ENCODE peak calls at places on chromosome 2, in nine cellular contexts. V is mucosa of gallbladder, R is A549, M is iPS-NIHi11, B is HepG2, H is AG20443, L is DMS79, A is T-cell, Y is IMR-90. N is an unnamed sample.

GRCh38 chr2:126637393-126637792 is 18.6 kb upstream of the GYPC start:
- DNase-seq in L (no peak), B (no peak), V (no peak), R (no peak), M (no peak), A (no peak), Y (no peak), H (no peak), N (no peak)

GRCh38 chr2:45027051-45027450 is 17.8 kb upstream of the SIX2 start:
- DNase-seq in B (no peak), Y (no peak), R (no peak), H (no peak), A (no peak), L (no peak), V (no peak), M (no peak), N (no peak)

GRCh38 chr2:201833796-201834195 is 27.5 kb downstream of the CDK15 start:
- DNase-seq in V (no peak), M (no peak), Y (no peak), H (no peak), B (no peak), A (no peak), R (no peak), L (no peak), N (no peak)

GRCh38 chr2:216446343-216446742 is 34.1 kb downstream of the SMARCAL1 start:
- DNase-seq in Y (no peak), V (no peak), B (no peak), H (no peak), L (no peak), R (no peak), M (no peak), A (no peak), N (no peak)

GRCh38 chr2:42876280-42876840 is 84.0 kb upstream of the HAAO start:
- DNase-seq in R (no peak), Y (no peak), H (no peak), B (no peak), L (peak), V (no peak), M (no peak), A (no peak), N (no peak)

GRCh38 chr2:237118025-237118424 is 32.3 kb downstream of the COPS8 start:
- DNase-seq in R (no peak), M (no peak), H (peak), B (no peak), Y (peak), V (no peak), L (no peak), A (no peak), N (no peak)

GRCh38 chr2:44429034-44429433 is 67.3 kb downstream of the CAMKMT start:
- DNase-seq in V (no peak), Y (peak), R (peak), B (peak), L (no peak), A (no peak), M (no peak), H (no peak), N (no peak)

GRCh38 chr2:63071664-63072063 is 21.0 kb downstream of the OTX1 start:
- DNase-seq in R (no peak), H (no peak), A (no peak), V (no peak), M (no peak), L (no peak), B (no peak), Y (no peak), N (no peak)

GRCh38 chr2:100136310-100136709 is 6.1 kb downstream of the AFF3 start:
- DNase-seq in Y (no peak), A (no peak), L (no peak), B (no peak), R (no peak), M (no peak), H (no peak), V (no peak), N (no peak)

GRCh38 chr2:10947005-10947440 is 35.3 kb downstream of the KCNF1 start:
- DNase-seq in B (no peak), H (peak), A (no peak), Y (peak), V (peak), L (no peak), M (no peak), R (no peak), N (no peak)

GRCh38 chr2:235433860-235434259 is 60.0 kb upstream of the AGAP1 start:
- DNase-seq in L (no peak), M (no peak), H (peak), V (peak), A (no peak), R (no peak), B (peak), Y (peak), N (peak)

GRCh38 chr2:75287624-75288313 is 88.4 kb upstream of the TACR1 start:
- DNase-seq in B (no peak), V (no peak), Y (no peak), M (no peak), L (no peak), A (no peak), R (no peak), H (no peak), N (no peak)

GRCh38 chr2:165863816-165864221 is 69.8 kb upstream of the GALNT3 start:
- DNase-seq in V (no peak), B (no peak), Y (no peak), H (no peak), R (no peak), L (peak), A (no peak), M (no peak), N (no peak)

GRCh38 chr2:85753525-85754312 is at the start of gene ATOH8:
- DNase-seq in Y (peak), R (no peak), H (peak), L (peak), B (peak), V (peak), M (peak), A (no peak), N (peak)

GRCh38 chr2:190657474-190658252 is 8.8 kb downstream of the NAB1 start:
- DNase-seq in A (no peak), L (peak), V (no peak), H (no peak), R (no peak), B (no peak), M (no peak), Y (no peak), N (no peak)

GRCh38 chr2:44652701-44653100 is 288.8 kb upstream of the SIX3 start:
- DNase-seq in H (no peak), Y (no peak), R (no peak), V (no peak), A (no peak), B (no peak), M (no peak), L (no peak), N (no peak)

GRCh38 chr2:68482296-68482695 is 14.9 kb downstream of the APLF start:
- DNase-seq in B (no peak), M (no peak), V (no peak), A (no peak), R (no peak), L (no peak), H (no peak), Y (no peak), N (no peak)

GRCh38 chr2:15756882-15757819 is 165.5 kb downstream of the DDX1 start:
- DNase-seq in L (no peak), V (no peak), Y (no peak), H (no peak), A (no peak), B (no peak), M (no peak), R (no peak), N (no peak)

GRCh38 chr2:218985325-218986091 is 524 bp upstream of the FEV start:
- DNase-seq in L (no peak), M (peak), B (no peak), R (no peak), H (no peak), V (no peak), A (no peak), Y (no peak), N (no peak)

GRCh38 chr2:241490444-241490760 is 18.0 kb downstream of the STK25 start:
- DNase-seq in M (no peak), R (no peak), B (no peak), A (no peak), H (no peak), L (no peak), V (no peak), Y (peak), N (no peak)

GRCh38 chr2:20015482-20016083 is 3.1 kb upstream of the MATN3 start:
- DNase-seq in M (peak), Y (peak), B (peak), V (no peak), H (peak), A (no peak), R (peak), L (peak), N (no peak)

GRCh38 chr2:160868891-160869290 is 291.3 kb upstream of the TANK start:
- DNase-seq in M (no peak), B (no peak), H (no peak), L (no peak), V (no peak), A (no peak), Y (peak), R (no peak), N (no peak)

GRCh38 chr2:3399829-3400228 is 20.3 kb downstream of the TRAPPC12 start:
- DNase-seq in H (peak), B (no peak), L (no peak), V (peak), Y (no peak), M (no peak), R (no peak), A (no peak), N (no peak)

GRCh38 chr2:239802101-239802649 is 223.0 kb downstream of the NDUFA10 start:
- DNase-seq in L (no peak), A (no peak), R (no peak), Y (no peak), H (no peak), B (no peak), M (no peak), V (no peak), N (peak)

GRCh38 chr2:168671932-168672331 is 130.5 kb upstream of the NOSTRIN start:
- DNase-seq in V (no peak), A (no peak), Y (peak), L (no peak), R (no peak), H (no peak), M (no peak), B (no peak), N (no peak)

GRCh38 chr2:241801611-241802420 is 7.2 kb upstream of the NEU4 start:
- DNase-seq in L (no peak), Y (no peak), B (no peak), V (no peak), H (no peak), R (no peak), A (no peak), M (peak), N (no peak)

GRCh38 chr2:207474871-207475485 is 54.8 kb upstream of the CREB1 start:
- DNase-seq in M (peak), V (peak), R (no peak), H (peak), A (peak), L (peak), Y (peak), B (peak), N (no peak)

GRCh38 chr2:120465989-120466703 is 120.2 kb downstream of the INHBB start:
- DNase-seq in V (no peak), H (no peak), R (no peak), B (peak), L (no peak), M (peak), Y (no peak), A (no peak), N (peak)

GRCh38 chr2:16161768-16162490 is 221.6 kb downstream of the MYCN start:
- DNase-seq in R (no peak), Y (no peak), B (no peak), H (no peak), M (no peak), V (peak), L (no peak), A (no peak), N (no peak)

GRCh38 chr2:102061962-102062795 is 70.4 kb downstream of the IL1R2 start:
- DNase-seq in L (no peak), B (no peak), M (no peak), A (no peak), H (peak), R (no peak), V (no peak), Y (peak), N (no peak)

GRCh38 chr2:15038373-15039364 is 406.2 kb downstream of the LRATD1 start:
- DNase-seq in H (no peak), Y (peak), L (no peak), A (no peak), R (no peak), V (no peak), M (no peak), B (no peak), N (no peak)

GRCh38 chr2:231068525-231069222 is 12.0 kb downstream of the PSMD1 start:
- DNase-seq in M (no peak), H (no peak), V (no peak), B (peak), L (no peak), R (peak), Y (peak), A (no peak), N (no peak)

GRCh38 chr2:98869272-98869641 is 66.8 kb downstream of the CRACDL start:
- DNase-seq in L (peak), V (peak), H (no peak), R (no peak), M (peak), A (no peak), Y (no peak), B (peak), N (peak)

GRCh38 chr2:85579266-85579935 is 2.0 kb downstream of the VAMP8 start:
- DNase-seq in Y (no peak), H (no peak), B (no peak), M (no peak), V (no peak), R (no peak), A (no peak), L (no peak), N (no peak)